ENCODE peak calls at places on chromosomes 2 and 18, in ten cellular contexts. One of them, this sample, is unnamed.

GRCh38 chr2:158890296-158890905 is 78.0 kb upstream of the TANC1 start:
- DNase-seq in upper lobe of right lung: no peak
- DNase-seq in BJ: no peak
- DNase-seq in A549: no peak
- DNase-seq in cardiac fibroblast: no peak
- DNase-seq in CD8-positive, alpha-beta T cell: no peak
- DNase-seq in heart right ventricle: no peak
- DNase-seq in fibroblast of mammary gland: no peak
- DNase-seq in stomach: no peak
- DNase-seq in PC-3: no peak
- DNase-seq in this sample: no peak

GRCh38 chr2:68811364-68811763 is 59.8 kb downstream of the BMP10 start:
- DNase-seq in upper lobe of right lung: no peak
- DNase-seq in BJ: no peak
- DNase-seq in A549: no peak
- DNase-seq in cardiac fibroblast: peak
- DNase-seq in CD8-positive, alpha-beta T cell: no peak
- DNase-seq in heart right ventricle: peak
- DNase-seq in fibroblast of mammary gland: peak
- DNase-seq in stomach: no peak
- DNase-seq in PC-3: peak
- DNase-seq in this sample: peak

GRCh38 chr2:100744589-100744988 is 75.3 kb upstream of the NPAS2 start:
- DNase-seq in upper lobe of right lung: no peak
- DNase-seq in BJ: no peak
- DNase-seq in A549: no peak
- DNase-seq in cardiac fibroblast: peak
- DNase-seq in CD8-positive, alpha-beta T cell: no peak
- DNase-seq in heart right ventricle: no peak
- DNase-seq in fibroblast of mammary gland: peak
- DNase-seq in stomach: no peak
- DNase-seq in PC-3: peak
- DNase-seq in this sample: peak

GRCh38 chr18:12359515-12359927 is 17.5 kb downstream of the AFG3L2 start:
- DNase-seq in upper lobe of right lung: no peak
- DNase-seq in BJ: no peak
- DNase-seq in A549: no peak
- DNase-seq in cardiac fibroblast: peak
- DNase-seq in CD8-positive, alpha-beta T cell: no peak
- DNase-seq in heart right ventricle: no peak
- DNase-seq in fibroblast of mammary gland: peak
- DNase-seq in stomach: no peak
- DNase-seq in PC-3: no peak
- DNase-seq in this sample: peak

GRCh38 chr2:74548919-74549684 is 4.6 kb downstream of the LOXL3 start:
- DNase-seq in upper lobe of right lung: peak
- DNase-seq in BJ: no peak
- DNase-seq in A549: peak
- DNase-seq in cardiac fibroblast: peak
- DNase-seq in CD8-positive, alpha-beta T cell: no peak
- DNase-seq in heart right ventricle: peak
- DNase-seq in fibroblast of mammary gland: peak
- DNase-seq in stomach: peak
- DNase-seq in PC-3: peak
- DNase-seq in this sample: peak

GRCh38 chr2:151691621-151692020 is 42.7 kb downstream of the NEB start:
- DNase-seq in upper lobe of right lung: no peak
- DNase-seq in BJ: no peak
- DNase-seq in A549: no peak
- DNase-seq in cardiac fibroblast: no peak
- DNase-seq in CD8-positive, alpha-beta T cell: no peak
- DNase-seq in heart right ventricle: no peak
- DNase-seq in fibroblast of mammary gland: peak
- DNase-seq in stomach: no peak
- DNase-seq in PC-3: no peak
- DNase-seq in this sample: no peak

GRCh38 chr2:114727012-114727411 is 284.6 kb downstream of the DPP10 start:
- DNase-seq in upper lobe of right lung: no peak
- DNase-seq in BJ: no peak
- DNase-seq in A549: no peak
- DNase-seq in cardiac fibroblast: no peak
- DNase-seq in CD8-positive, alpha-beta T cell: no peak
- DNase-seq in heart right ventricle: no peak
- DNase-seq in fibroblast of mammary gland: no peak
- DNase-seq in stomach: no peak
- DNase-seq in PC-3: no peak
- DNase-seq in this sample: peak

GRCh38 chr18:8705280-8705940 is at the start of gene MTCL1:
- DNase-seq in upper lobe of right lung: peak
- DNase-seq in BJ: no peak
- DNase-seq in A549: peak
- DNase-seq in cardiac fibroblast: peak
- DNase-seq in CD8-positive, alpha-beta T cell: peak
- DNase-seq in heart right ventricle: peak
- DNase-seq in fibroblast of mammary gland: peak
- DNase-seq in stomach: peak
- DNase-seq in PC-3: peak
- DNase-seq in this sample: peak

GRCh38 chr2:151344906-151345305 is 12.5 kb upstream of the TNFAIP6 start:
- DNase-seq in upper lobe of right lung: no peak
- DNase-seq in BJ: no peak
- DNase-seq in A549: no peak
- DNase-seq in cardiac fibroblast: no peak
- DNase-seq in CD8-positive, alpha-beta T cell: no peak
- DNase-seq in heart right ventricle: no peak
- DNase-seq in fibroblast of mammary gland: no peak
- DNase-seq in stomach: no peak
- DNase-seq in PC-3: peak
- DNase-seq in this sample: no peak

GRCh38 chr2:54763636-54764291 is 40.3 kb downstream of the EML6 start:
- DNase-seq in upper lobe of right lung: no peak
- DNase-seq in BJ: no peak
- DNase-seq in A549: peak
- DNase-seq in cardiac fibroblast: no peak
- DNase-seq in CD8-positive, alpha-beta T cell: no peak
- DNase-seq in heart right ventricle: no peak
- DNase-seq in fibroblast of mammary gland: no peak
- DNase-seq in stomach: no peak
- DNase-seq in PC-3: no peak
- DNase-seq in this sample: no peak

GRCh38 chr2:27501042-27501441 is 4.4 kb downstream of the GCKR start:
- DNase-seq in upper lobe of right lung: no peak
- DNase-seq in BJ: no peak
- DNase-seq in A549: no peak
- DNase-seq in cardiac fibroblast: no peak
- DNase-seq in CD8-positive, alpha-beta T cell: no peak
- DNase-seq in heart right ventricle: no peak
- DNase-seq in fibroblast of mammary gland: no peak
- DNase-seq in stomach: peak
- DNase-seq in PC-3: peak
- DNase-seq in this sample: no peak

GRCh38 chr2:48292429-48292828 is 237.5 kb upstream of the STON1 start:
- DNase-seq in upper lobe of right lung: no peak
- DNase-seq in BJ: no peak
- DNase-seq in A549: no peak
- DNase-seq in cardiac fibroblast: no peak
- DNase-seq in CD8-positive, alpha-beta T cell: no peak
- DNase-seq in heart right ventricle: no peak
- DNase-seq in fibroblast of mammary gland: no peak
- DNase-seq in stomach: no peak
- DNase-seq in PC-3: no peak
- DNase-seq in this sample: no peak

GRCh38 chr2:88199912-88200682 is 30.0 kb downstream of the THNSL2 start:
- DNase-seq in upper lobe of right lung: peak
- DNase-seq in BJ: no peak
- DNase-seq in A549: no peak
- DNase-seq in cardiac fibroblast: no peak
- DNase-seq in CD8-positive, alpha-beta T cell: peak
- DNase-seq in heart right ventricle: peak
- DNase-seq in fibroblast of mammary gland: no peak
- DNase-seq in stomach: peak
- DNase-seq in PC-3: no peak
- DNase-seq in this sample: peak

GRCh38 chr18:33128581-33128980 is 311.9 kb downstream of the CCDC178 start:
- DNase-seq in upper lobe of right lung: no peak
- DNase-seq in BJ: no peak
- DNase-seq in A549: no peak
- DNase-seq in cardiac fibroblast: peak
- DNase-seq in CD8-positive, alpha-beta T cell: no peak
- DNase-seq in heart right ventricle: no peak
- DNase-seq in fibroblast of mammary gland: no peak
- DNase-seq in stomach: no peak
- DNase-seq in PC-3: peak
- DNase-seq in this sample: no peak

DNA sequence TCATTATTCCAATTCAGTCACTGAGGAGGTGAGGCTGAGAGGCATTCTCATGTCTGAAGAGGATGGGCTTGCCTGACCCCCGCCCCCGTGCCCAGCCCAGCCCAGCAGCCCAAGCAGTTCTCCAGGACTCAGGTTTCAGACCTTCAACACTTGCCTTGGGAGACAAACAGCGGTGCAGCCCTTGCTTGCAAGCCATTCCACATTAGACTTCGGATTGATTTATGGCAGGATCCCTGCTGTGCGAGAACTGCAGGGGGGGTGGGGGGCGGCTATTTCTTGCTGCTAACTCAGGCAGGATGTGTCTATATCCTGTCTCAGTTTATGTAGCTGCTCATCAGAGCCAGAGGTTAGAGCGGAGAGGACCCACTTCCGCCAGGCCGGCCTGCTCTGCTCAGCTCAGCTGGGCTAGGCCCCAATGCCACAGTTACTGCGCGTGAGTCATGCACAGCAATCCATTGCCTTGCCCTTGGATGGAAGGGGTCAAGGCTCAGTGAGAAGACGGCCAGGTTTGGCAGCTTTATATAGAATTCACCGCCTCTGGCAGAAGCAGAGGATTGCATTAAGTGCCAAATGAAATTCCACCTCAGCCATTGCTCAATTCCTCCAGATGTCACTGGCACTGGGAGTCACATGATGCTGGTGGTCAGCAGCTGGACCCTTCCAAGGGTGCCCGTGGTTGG is 1.8 kb downstream of the GYPC start:
- DNase-seq in upper lobe of right lung: peak
- DNase-seq in BJ: peak
- DNase-seq in A549: peak
- DNase-seq in cardiac fibroblast: peak
- DNase-seq in CD8-positive, alpha-beta T cell: peak
- DNase-seq in heart right ventricle: peak
- DNase-seq in fibroblast of mammary gland: peak
- DNase-seq in stomach: peak
- DNase-seq in PC-3: peak
- DNase-seq in this sample: peak
- TF ChIP-seq CTCF in upper lobe of right lung: peak
- TF ChIP-seq CTCF in BJ: peak
- TF ChIP-seq CTCF in A549: no peak
- TF ChIP-seq CTCF in cardiac fibroblast: peak
- TF ChIP-seq CTCF in CD8-positive, alpha-beta T cell: no peak
- TF ChIP-seq CTCF in heart right ventricle: no peak
- TF ChIP-seq CTCF in fibroblast of mammary gland: no peak
- TF ChIP-seq CTCF in stomach: no peak
- TF ChIP-seq CTCF in PC-3: no peak
- TF ChIP-seq CTCF in this sample: no peak

GRCh38 chr18:34978953-34979608 is 62.1 kb upstream of the MAPRE2 start:
- DNase-seq in upper lobe of right lung: peak
- DNase-seq in BJ: peak
- DNase-seq in A549: peak
- DNase-seq in cardiac fibroblast: peak
- DNase-seq in CD8-positive, alpha-beta T cell: peak
- DNase-seq in heart right ventricle: peak
- DNase-seq in fibroblast of mammary gland: peak
- DNase-seq in stomach: peak
- DNase-seq in PC-3: peak
- DNase-seq in this sample: peak
- H3K4me3 ChIP-seq in upper lobe of right lung: peak
- H3K4me3 ChIP-seq in BJ: peak
- H3K4me3 ChIP-seq in A549: peak
- H3K4me3 ChIP-seq in cardiac fibroblast: peak
- H3K4me3 ChIP-seq in CD8-positive, alpha-beta T cell: peak
- H3K4me3 ChIP-seq in heart right ventricle: peak
- H3K4me3 ChIP-seq in fibroblast of mammary gland: peak
- H3K4me3 ChIP-seq in stomach: peak
- H3K4me3 ChIP-seq in PC-3: peak
- H3K4me3 ChIP-seq in this sample: peak

GRCh38 chr18:69494841-69495240 is 94.2 kb downstream of the DOK6 start:
- DNase-seq in upper lobe of right lung: no peak
- DNase-seq in BJ: no peak
- DNase-seq in A549: no peak
- DNase-seq in cardiac fibroblast: no peak
- DNase-seq in CD8-positive, alpha-beta T cell: no peak
- DNase-seq in heart right ventricle: no peak
- DNase-seq in fibroblast of mammary gland: no peak
- DNase-seq in stomach: no peak
- DNase-seq in PC-3: no peak
- DNase-seq in this sample: no peak
- TF ChIP-seq CTCF in upper lobe of right lung: no peak
- TF ChIP-seq CTCF in BJ: no peak
- TF ChIP-seq CTCF in A549: no peak
- TF ChIP-seq CTCF in cardiac fibroblast: no peak
- TF ChIP-seq CTCF in CD8-positive, alpha-beta T cell: no peak
- TF ChIP-seq CTCF in heart right ventricle: no peak
- TF ChIP-seq CTCF in fibroblast of mammary gland: no peak
- TF ChIP-seq CTCF in stomach: no peak
- TF ChIP-seq CTCF in PC-3: no peak
- TF ChIP-seq CTCF in this sample: no peak

GRCh38 chr2:203583696-203584095 is 48.6 kb upstream of the RAPH1 start:
- DNase-seq in upper lobe of right lung: no peak
- DNase-seq in BJ: peak
- DNase-seq in A549: peak
- DNase-seq in cardiac fibroblast: peak
- DNase-seq in CD8-positive, alpha-beta T cell: no peak
- DNase-seq in heart right ventricle: peak
- DNase-seq in fibroblast of mammary gland: peak
- DNase-seq in stomach: no peak
- DNase-seq in PC-3: peak
- DNase-seq in this sample: peak

GRCh38 chr2:203582468-203582867 is 47.4 kb upstream of the RAPH1 start:
- DNase-seq in upper lobe of right lung: no peak
- DNase-seq in BJ: no peak
- DNase-seq in A549: peak
- DNase-seq in cardiac fibroblast: peak
- DNase-seq in CD8-positive, alpha-beta T cell: no peak
- DNase-seq in heart right ventricle: peak
- DNase-seq in fibroblast of mammary gland: no peak
- DNase-seq in stomach: no peak
- DNase-seq in PC-3: peak
- DNase-seq in this sample: no peak

GRCh38 chr2:203580846-203581245 is 45.7 kb upstream of the RAPH1 start:
- DNase-seq in upper lobe of right lung: no peak
- DNase-seq in BJ: no peak
- DNase-seq in A549: no peak
- DNase-seq in cardiac fibroblast: no peak
- DNase-seq in CD8-positive, alpha-beta T cell: no peak
- DNase-seq in heart right ventricle: no peak
- DNase-seq in fibroblast of mammary gland: no peak
- DNase-seq in stomach: no peak
- DNase-seq in PC-3: no peak
- DNase-seq in this sample: no peak

GRCh38 chr2:203584784-203585183 is 49.7 kb upstream of the RAPH1 start:
- DNase-seq in upper lobe of right lung: no peak
- DNase-seq in BJ: no peak
- DNase-seq in A549: no peak
- DNase-seq in cardiac fibroblast: no peak
- DNase-seq in CD8-positive, alpha-beta T cell: no peak
- DNase-seq in heart right ventricle: no peak
- DNase-seq in fibroblast of mammary gland: no peak
- DNase-seq in stomach: no peak
- DNase-seq in PC-3: peak
- DNase-seq in this sample: no peak

GRCh38 chr2:203583084-203583695 is 48.1 kb upstream of the RAPH1 start:
- DNase-seq in upper lobe of right lung: no peak
- DNase-seq in BJ: no peak
- DNase-seq in A549: no peak
- DNase-seq in cardiac fibroblast: peak
- DNase-seq in CD8-positive, alpha-beta T cell: no peak
- DNase-seq in heart right ventricle: no peak
- DNase-seq in fibroblast of mammary gland: no peak
- DNase-seq in stomach: no peak
- DNase-seq in PC-3: no peak
- DNase-seq in this sample: no peak
- H3K4me3 ChIP-seq in upper lobe of right lung: no peak
- H3K4me3 ChIP-seq in BJ: no peak
- H3K4me3 ChIP-seq in A549: no peak
- H3K4me3 ChIP-seq in cardiac fibroblast: no peak
- H3K4me3 ChIP-seq in CD8-positive, alpha-beta T cell: no peak
- H3K4me3 ChIP-seq in heart right ventricle: no peak
- H3K4me3 ChIP-seq in fibroblast of mammary gland: no peak
- H3K4me3 ChIP-seq in stomach: no peak
- H3K4me3 ChIP-seq in PC-3: no peak
- H3K4me3 ChIP-seq in this sample: no peak